ENCODE peak calls at places on chromosomes 16 and 17, in six cellular contexts. J is body of pancreas, Q is GM12865, B is stromal cell of bone marrow, E is Caki2, U is LoVo. C is an unnamed sample.

GRCh38 chr16:52022177-52022576 is 524.8 kb downstream of the TOX3 start:
- DNase-seq in J (no peak), Q (no peak), B (no peak), E (no peak), U (no peak), C (no peak)

GRCh38 chr17:7348478-7349242 is 3.3 kb upstream of the KCTD11 start:
- DNase-seq in J (no peak), Q (no peak), B (peak), E (no peak), U (no peak), C (no peak)

GRCh38 chr17:32520737-32521399 is 34.1 kb downstream of the CDK5R1 start:
- DNase-seq in J (no peak), Q (no peak), B (no peak), E (no peak), U (no peak), C (no peak)

GRCh38 chr16:49456763-49457162 is 83.2 kb downstream of the C16orf78 start:
- DNase-seq in J (no peak), Q (no peak), B (no peak), E (no peak), U (no peak), C (no peak)

GRCh38 chr16:77330332-77331043 is 104.3 kb downstream of the ADAMTS18 start:
- DNase-seq in J (no peak), Q (no peak), B (no peak), E (no peak), U (no peak), C (no peak)

GRCh38 chr16:58197314-58198012 is 443 bp downstream of the CSNK2A2 start:
- DNase-seq in J (no peak), Q (peak), B (no peak), E (no peak), U (no peak), C (peak)

GRCh38 chr16:50555269-50555875 is 7.2 kb downstream of the NKD1 start:
- DNase-seq in J (no peak), Q (no peak), B (no peak), E (no peak), U (no peak), C (no peak)

GRCh38 chr17:59300941-59301340 is 30.5 kb upstream of the YPEL2 start:
- DNase-seq in J (no peak), Q (no peak), B (no peak), E (no peak), U (no peak), C (no peak)

GRCh38 chr17:1491406-1492248 is 859 bp downstream of the MYO1C start:
- DNase-seq in J (peak), Q (peak), B (peak), E (no peak), U (peak), C (peak)

GRCh38 chr16:86051376-86052114 is 152.6 kb downstream of the IRF8 start:
- DNase-seq in J (no peak), Q (no peak), B (no peak), E (no peak), U (no peak), C (no peak)

C was measured in RWPE1.